ENCODE peak calls at places on chromosomes 1 and 21, in eight cellular contexts. S is pancreas; C is naive thymus-derived CD4-positive, alpha-beta T cell; P is SJSA1; R is tibial artery; X is IMR-90; F is keratinocyte; W is heart right ventricle. E is an unnamed sample.

GRCh38 chr1:50930965-50931737 is 28.9 kb downstream of the FAF1 start:
- DNase-seq in W (no peak), P (peak; percentile 60), C (no peak), F (no peak), X (peak; percentile 19), S (no peak), R (no peak), E (no peak)

GRCh38 chr1:18643154-18644012 is 12.7 kb downstream of the PAX7 start:
- DNase-seq in R (no peak), X (no peak), F (no peak), C (no peak), W (no peak), S (no peak), P (no peak), E (no peak)

GRCh38 chr1:39272791-39273071 is 68.2 kb downstream of the MACF1 start:
- DNase-seq in C (no peak), X (no peak), P (no peak), S (no peak), R (no peak), W (no peak), F (no peak), E (no peak)

GRCh38 chr1:64920936-64921589 is 45.3 kb downstream of the JAK1 start:
- DNase-seq in P (no peak), X (peak; percentile 69), F (no peak), S (no peak), R (no peak), C (no peak), W (no peak), E (no peak)

GRCh38 chr21:45768741-45769049 is 125.2 kb downstream of the PCBP3 start:
- DNase-seq in C (peak; percentile 45), R (no peak), F (no peak), S (no peak), X (no peak), P (no peak), W (no peak), E (no peak)

GRCh38 chr1:200038645-200038986 is 11.1 kb downstream of the NR5A2 start:
- DNase-seq in W (no peak), F (no peak), P (no peak), S (peak; percentile 84), X (no peak), C (no peak), R (no peak), E (no peak)

GRCh38 chr1:28905921-28906666 is 8.3 kb upstream of the EPB41 start:
- DNase-seq in R (no peak), S (no peak), P (no peak), W (no peak), C (no peak), F (no peak), X (no peak), E (no peak)

GRCh38 chr1:180917306-180918065 is 4.8 kb downstream of the KIAA1614 start:
- DNase-seq in C (no peak), P (no peak), S (peak; percentile 28), W (no peak), F (no peak), X (peak; percentile 15), R (no peak), E (no peak)

GRCh38 chr1:31782066-31782762 is 18.1 kb upstream of the ADGRB2 start:
- DNase-seq in W (no peak), C (no peak), X (no peak), P (no peak), F (no peak), R (no peak), S (no peak), E (no peak)

GRCh38 chr1:169109561-169110134 is 3.2 kb downstream of the ATP1B1 start:
- DNase-seq in C (no peak), S (no peak), P (peak; percentile 65), X (peak; percentile 92), F (no peak), R (no peak), W (peak; percentile 77), E (no peak)

GRCh38 chr1:203527013-203527412 is 33.1 kb downstream of the OPTC start:
- DNase-seq in R (no peak), X (no peak), W (no peak), F (no peak), C (no peak), P (no peak), S (no peak), E (no peak)

GRCh38 chr1:226656601-226657277 is 82.3 kb downstream of the ITPKB start:
- DNase-seq in R (peak; percentile 53), C (no peak), S (peak; percentile 76), X (peak; percentile 92), W (no peak), P (no peak), F (peak; percentile 38), E (peak; percentile 41)

GRCh38 chr1:199877626-199878384 is 149.7 kb upstream of the NR5A2 start:
- DNase-seq in S (no peak), R (no peak), X (no peak), C (no peak), W (no peak), P (no peak), F (no peak), E (no peak)

GRCh38 chr1:93738926-93739325 is 57.3 kb upstream of the BCAR3 start:
- DNase-seq in X (no peak), W (no peak), P (peak; percentile 57), C (no peak), F (no peak), R (no peak), S (no peak), E (no peak)

GRCh38 chr1:234725177-234726132 is 115.5 kb upstream of the IRF2BP2 start:
- DNase-seq in P (no peak), C (peak; percentile 44), F (no peak), S (peak; percentile 59), W (peak; percentile 69), R (no peak), X (no peak), E (peak; percentile 59)

GRCh38 chr1:22500058-22500457 is 48.4 kb downstream of the ZBTB40 start:
- DNase-seq in R (no peak), W (no peak), P (no peak), X (no peak), S (no peak), C (no peak), F (no peak), E (no peak)

GRCh38 chr1:172105230-172105629 is 263.9 kb downstream of the DNM3 start:
- DNase-seq in P (no peak), W (no peak), S (no peak), C (no peak), X (no peak), F (no peak), R (no peak), E (no peak)

GRCh38 chr1:98177751-98178150 is 256.9 kb upstream of the DPYD start:
- DNase-seq in W (no peak), X (peak; percentile 12), F (no peak), R (no peak), P (no peak), C (no peak), S (no peak), E (no peak)

GRCh38 chr1:167186198-167186750 is 34.4 kb upstream of the POU2F1 start:
- DNase-seq in S (no peak), F (no peak), W (no peak), P (no peak), C (no peak), R (no peak), X (no peak), E (no peak)

GRCh38 chr1:95309031-95309459 is 75.0 kb downstream of the RWDD3 start:
- DNase-seq in W (peak; percentile 20), S (no peak), R (no peak), P (peak; percentile 48), F (no peak), X (peak; percentile 21), C (no peak), E (no peak)

GRCh38 chr1:179229214-179230140 is at the start of gene ABL2:
- DNase-seq in F (no peak), X (no peak), C (peak; percentile 73), S (peak; percentile 78), P (peak; percentile 53), W (peak; percentile 39), R (no peak), E (peak; percentile 43)

GRCh38 chr21:13368200-13368599 is 241.4 kb upstream of the POTED start:
- DNase-seq in P (no peak), C (no peak), S (no peak), W (no peak), X (no peak), R (no peak), F (no peak), E (no peak)
- H3K4me3 ChIP-seq in P (no peak overlapping the region), C (no peak overlapping the region), S (no peak overlapping the region), W (no peak overlapping the region), X (no peak overlapping the region), R (no peak overlapping the region), F (no peak overlapping the region), E (no peak overlapping the region)

DNA sequence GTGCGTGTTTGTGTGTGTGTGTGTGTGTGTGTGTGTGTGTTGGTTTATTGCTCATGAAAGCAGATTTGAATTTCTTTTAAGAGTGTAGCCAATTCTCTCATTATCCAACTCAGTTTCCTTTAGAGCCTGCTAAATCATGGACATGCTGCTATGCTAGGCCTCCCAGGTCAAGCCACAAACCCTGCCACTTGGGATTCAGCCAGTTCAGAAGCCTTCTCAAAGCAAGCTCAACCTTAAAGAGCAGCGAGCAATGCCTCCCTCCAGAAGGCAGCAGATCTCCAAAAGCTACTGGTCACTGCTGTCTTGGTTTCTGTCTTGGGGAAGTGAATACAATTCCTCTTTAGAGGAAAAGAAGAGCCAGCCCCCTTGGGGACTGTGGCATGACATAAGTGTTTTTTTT is 624.7 kb downstream of the AJAP1 start:
- DNase-seq in R (no peak), W (no peak), X (no peak), P (no peak), F (no peak), S (no peak), C (no peak), E (no peak)
- H3K9me3 ChIP-seq in R (no peaks in the 10 kb centered on the region), W (no peaks in the 10 kb centered on the region), X (peaks cover 59% of the 10 kb centered on the region), P (peaks cover 9% of the 10 kb centered on the region), F (peaks cover 3% of the 10 kb centered on the region), S (no peaks in the 10 kb centered on the region), C (no peaks in the 10 kb centered on the region), E (no peaks in the 10 kb centered on the region)

GRCh38 chr1:20237646-20238045 is 51.3 kb upstream of the PLA2G2C start:
- DNase-seq in X (no peak), C (no peak), P (no peak), F (no peak), S (no peak), R (no peak), W (no peak), E (no peak)

GRCh38 chr1:20233394-20233793 is 47.1 kb upstream of the PLA2G2C start:
- DNase-seq in P (no peak), F (no peak), R (no peak), S (no peak), C (no peak), W (no peak), X (peak; percentile 38), E (no peak)

GRCh38 chr1:20229191-20229590 is 42.9 kb upstream of the PLA2G2C start:
- DNase-seq in F (no peak), R (no peak), C (no peak), S (no peak), W (no peak), P (no peak), X (no peak), E (no peak)

GRCh38 chr1:20234761-20235540 is 48.6 kb upstream of the PLA2G2C start:
- DNase-seq in W (no peak), F (no peak), P (no peak), C (no peak), R (no peak), X (no peak), S (no peak), E (no peak)

GRCh38 chr1:20233866-20234265 is 47.5 kb upstream of the PLA2G2C start:
- DNase-seq in F (no peak), R (no peak), X (no peak), C (no peak), S (no peak), P (no peak), W (no peak), E (no peak)
- H3K4me3 ChIP-seq in F (no peak overlapping the region), R (no peak overlapping the region), X (no peak overlapping the region), C (no peak overlapping the region), S (no peak overlapping the region), P (no peak overlapping the region), W (no peak overlapping the region), E (no peak overlapping the region)

GRCh38 chr21:8988696-8989095 is 1532.7 kb upstream of the TPTE start:
- DNase-seq in F (no peak), X (no peak), C (no peak), W (no peak), R (no peak), S (no peak), P (no peak), E (no peak)
- H3K9me3 ChIP-seq in F (peaks cover 43% of the 10 kb centered on the region), X (peaks cover 42% of the 10 kb centered on the region), C (peaks cover 17% of the 10 kb centered on the region), W (no peaks in the 10 kb centered on the region), R (no peaks in the 10 kb centered on the region), S (no peaks in the 10 kb centered on the region), P (peaks cover 9% of the 10 kb centered on the region), E (no peaks in the 10 kb centered on the region)

E was measured in CD8-positive, alpha-beta memory T cell.